ENCODE peak calls at places on chromosomes 13 and 19, in five cellular contexts. N is left ventricle myocardium inferior, Q is IMR-90, Z is Caco-2, D is fibroblast of lung. W is an unnamed sample.

GRCh38 chr19:46357846-46358583 is 11.1 kb downstream of the PPP5C start:
- DNase-seq in N (no peak), Z (peak; percentile 3), Q (peak; percentile 36), D (no peak), W (peak; percentile 65)

GRCh38 chr19:50827476-50827875 is 3.9 kb upstream of the KLK1 start:
- DNase-seq in N (no peak), Z (no peak), D (no peak), Q (no peak), W (no peak)

GRCh38 chr19:12913011-12913561 is 6.0 kb downstream of the SYCE2 start:
- DNase-seq in N (peak; percentile 77), Z (no peak), D (peak; percentile 80), Q (peak; percentile 42), W (peak; percentile 58)

GRCh38 chr19:21197589-21198295 is 55.9 kb downstream of the ZNF431 start:
- DNase-seq in Q (peak; percentile 3), N (no peak), D (no peak), Z (no peak), W (no peak)

GRCh38 chr13:74289130-74289529 is 154.9 kb upstream of the KLF12 start:
- DNase-seq in N (no peak), Q (no peak), D (no peak), Z (no peak), W (no peak)

GRCh38 chr13:111403266-111403665 is 82.8 kb downstream of the TEX29 start:
- DNase-seq in D (no peak), Z (peak; percentile 9), Q (no peak), N (no peak), W (no peak)

GRCh38 chr13:30186644-30187431 is 120.5 kb downstream of the KATNAL1 start:
- DNase-seq in D (no peak), Z (no peak), N (no peak), Q (peak; percentile 7), W (no peak)

GRCh38 chr13:30763786-30764440 is 28.6 kb downstream of the ALOX5AP start:
- DNase-seq in Q (peak; percentile 39), D (peak; percentile 19), Z (no peak), N (no peak), W (no peak)

GRCh38 chr19:10872551-10873107 is 1.3 kb downstream of the CARM1 start:
- DNase-seq in Q (no peak), Z (no peak), N (no peak), D (no peak), W (no peak)

GRCh38 chr19:45216677-45217076 is 28.5 kb downstream of the EXOC3L2 start:
- DNase-seq in D (no peak), Q (no peak), N (no peak), Z (no peak), W (no peak)

GRCh38 chr19:43773725-43774102 is 7.1 kb downstream of the KCNN4 start:
- DNase-seq in D (no peak), N (no peak), Q (no peak), Z (no peak), W (no peak)

GRCh38 chr19:15248648-15249559 is 16.7 kb upstream of the EPHX3 start:
- DNase-seq in Z (no peak), N (peak; percentile 89), Q (peak; percentile 91), D (peak; percentile 88), W (peak; percentile 92)

GRCh38 chr19:45307361-45307760 is 15.3 kb downstream of the CKM start:
- DNase-seq in N (no peak), D (no peak), Z (no peak), Q (no peak), W (no peak)

GRCh38 chr19:7349961-7350711 is 1.4 kb downstream of the ARHGEF18 start:
- DNase-seq in N (no peak), Q (no peak), Z (peak; percentile 15), D (no peak), W (no peak)

GRCh38 chr19:45777395-45777961 is 4.8 kb downstream of the DMPK start:
- DNase-seq in N (no peak), D (no peak), Z (no peak), Q (no peak), W (no peak)

GRCh38 chr13:101785858-101786257 is 333.4 kb downstream of the ITGBL1 start:
- DNase-seq in N (peak; percentile 19), D (peak; percentile 27), Q (peak; percentile 3), Z (peak; percentile 40), W (peak; percentile 6)

GRCh38 chr13:39297664-39298171 is 259.5 kb downstream of the NHLRC3 start:
- DNase-seq in Z (no peak), D (no peak), Q (peak; percentile 24), N (no peak), W (peak; percentile 31)

GRCh38 chr19:46350758-46351159 is 3.9 kb downstream of the PPP5C start:
- DNase-seq in N (no peak), Q (no peak), D (no peak), Z (no peak), W (no peak)

GRCh38 chr13:48580185-48580803 is 47.4 kb upstream of the RCBTB2 start:
- DNase-seq in Z (peak; percentile 57), Q (peak; percentile 56), N (peak; percentile 60), D (peak; percentile 71), W (peak; percentile 60)

GRCh38 chr13:112809332-112810310 is 119.8 kb downstream of the ATP11A start:
- DNase-seq in Z (no peak), D (no peak), N (no peak), Q (no peak), W (no peak)

GRCh38 chr19:6210091-6210490 is 69.7 kb downstream of the MLLT1 start:
- DNase-seq in N (no peak), D (no peak), Q (no peak), Z (no peak), W (no peak)

GRCh38 chr13:113875829-113876228 is 12.0 kb upstream of the GAS6 start:
- DNase-seq in Q (no peak), D (no peak), Z (no peak), N (no peak), W (no peak)

GRCh38 chr19:13082192-13083007 is 20.3 kb downstream of the LYL1 start:
- DNase-seq in D (peak; percentile 53), N (no peak), Q (peak; percentile 62), Z (peak; percentile 53), W (peak; percentile 49)

GRCh38 chr13:31162151-31163008 is 676 bp upstream of the HSPH1 start:
- DNase-seq in Q (peak; percentile 99), D (peak; percentile 99), Z (peak; percentile 99), N (peak; percentile 95), W (peak; percentile 98)

GRCh38 chr19:38730470-38730730 is 13.9 kb downstream of the CAPN12 start:
- DNase-seq in Z (no peak), N (no peak), Q (no peak), D (no peak), W (no peak)

GRCh38 chr19:29596885-29597525 is 9.1 kb upstream of the POP4 start:
- DNase-seq in Q (peak; percentile 40), Z (no peak), N (no peak), D (peak; percentile 14), W (peak; percentile 21)

GRCh38 chr13:98225036-98225940 is 48.2 kb upstream of the RNF113B start:
- DNase-seq in N (no peak), Z (no peak), Q (no peak), D (no peak), W (no peak)

GRCh38 chr13:99996177-99996705 is 14.7 kb downstream of the ZIC2 start:
- DNase-seq in Q (no peak), Z (no peak), D (peak; percentile 45), N (no peak), W (no peak)

GRCh38 chr19:19866599-19867248 is 1.0 kb downstream of the ZNF253 start:
- DNase-seq in Z (no peak), Q (no peak), D (peak; percentile 17), N (no peak), W (peak; percentile 1)

GRCh38 chr13:32067149-32067961 is 35.8 kb downstream of the FRY start:
- DNase-seq in D (no peak), Q (no peak), Z (no peak), N (no peak), W (no peak)

GRCh38 chr19:678791-679388 is 2.7 kb downstream of the FSTL3 start:
- DNase-seq in D (no peak), Q (no peak), Z (no peak), N (no peak), W (no peak)

GRCh38 chr13:44423824-44424223 is 50.2 kb downstream of the SERP2 start:
- DNase-seq in Q (no peak), D (no peak), Z (no peak), N (no peak), W (no peak)
- TF ChIP-seq CTCF in Q (no peak), D (no peak), Z (no peak), N (no peak), W (no peak)

GRCh38 chr13:80338781-80339577 is 1.9 kb downstream of the SPRY2 start:
- DNase-seq in N (peak; percentile 76), Z (peak; percentile 72), D (peak; percentile 81), Q (peak; percentile 88), W (peak; percentile 86)
- TF ChIP-seq CTCF in N (peak; percentile 40), Z (peak; percentile 43), D (no peak), Q (peak; percentile 30), W (peak; percentile 48)

GRCh38 chr13:64688893-64689677 is 2541.1 kb downstream of the PCDH9 start:
- DNase-seq in Z (no peak), D (peak; percentile 36), N (no peak), Q (peak; percentile 81), W (peak; percentile 11)

GRCh38 chr13:64680739-64681138 is 2549.4 kb downstream of the PCDH9 start:
- DNase-seq in D (no peak), Z (no peak), Q (no peak), N (no peak), W (no peak)

GRCh38 chr13:64684685-64685431 is 2545.3 kb downstream of the PCDH9 start:
- DNase-seq in Z (no peak), Q (peak; percentile 36), N (no peak), D (no peak), W (peak; percentile 8)

GRCh38 chr13:64684108-64684507 is 2546.0 kb downstream of the PCDH9 start:
- DNase-seq in N (no peak), Q (no peak), D (no peak), Z (no peak), W (no peak)
- TF ChIP-seq CTCF in N (no peak), Q (no peak), D (no peak), Z (no peak), W (no peak)

GRCh38 chr19:2477732-2478191 is 1.8 kb downstream of the GADD45B start:
- DNase-seq in Q (peak; percentile 49), N (no peak), Z (no peak), D (peak; percentile 58), W (peak; percentile 60)

GRCh38 chr19:2475702-2476450 is at the start of gene GADD45B:
- DNase-seq in Q (peak; percentile 97), N (peak; percentile 98), D (peak; percentile 99), Z (peak; percentile 98), W (peak; percentile 98)

GRCh38 chr19:2475018-2475701 is 767 bp upstream of the GADD45B start:
- DNase-seq in Z (peak; percentile 63), D (peak; percentile 56), N (peak; percentile 62), Q (peak; percentile 48), W (peak; percentile 58)

GRCh38 chr19:2477141-2477710 is 1.3 kb downstream of the GADD45B start:
- DNase-seq in D (no peak), N (peak; percentile 57), Z (no peak), Q (peak; percentile 34), W (no peak)

DNA sequence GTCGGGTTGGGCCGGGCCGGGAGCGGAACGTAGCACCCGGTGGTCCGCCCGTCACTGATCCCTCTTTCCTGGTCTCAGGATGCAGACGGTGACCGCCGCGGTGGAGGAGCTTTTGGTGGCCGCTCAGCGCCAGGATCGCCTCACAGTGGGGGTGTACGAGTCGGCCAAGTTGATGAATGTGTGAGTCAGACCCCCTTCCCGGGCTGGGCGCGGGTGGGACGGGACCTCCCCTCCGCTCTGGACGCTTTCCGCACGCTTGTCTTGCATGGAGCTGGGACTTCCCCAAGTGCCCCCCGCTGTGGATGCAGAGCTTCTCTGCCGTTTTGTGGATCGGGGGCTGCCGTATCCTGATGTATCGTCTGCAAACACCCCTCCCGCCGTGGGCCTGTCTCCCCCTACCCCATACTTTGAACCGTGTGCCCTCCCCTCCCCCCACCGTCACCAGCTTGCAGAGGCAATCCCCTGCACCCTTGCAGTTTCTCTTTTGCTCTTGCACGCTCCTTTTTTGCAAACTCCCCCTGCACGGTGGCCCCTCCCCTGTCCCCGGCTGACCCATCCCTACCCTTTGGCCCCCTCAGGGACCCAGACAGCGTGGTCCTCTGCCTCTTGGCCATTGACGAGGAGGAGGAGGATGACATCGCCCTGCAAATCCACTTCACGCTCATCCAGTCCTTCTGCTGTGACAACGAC is 669 bp downstream of the GADD45B start:
- DNase-seq in D (no peak), Q (peak; percentile 74), N (peak; percentile 49), Z (no peak), W (peak; percentile 48)
- TF ChIP-seq CTCF in D (no peak), Q (no peak), N (no peak), Z (no peak), W (no peak)

W was measured in AG10803.